ENCODE peak calls at places on chromosomes 13 and 19, in five cellular contexts. One of them, this sample, is unnamed.

GRCh38 chr13:43134896-43135295 is 111.5 kb downstream of the DNAJC15 start:
- DNase-seq in A549: no peak
- DNase-seq in HepG2: no peak
- DNase-seq in H1: no peak
- DNase-seq in K562: no peak
- DNase-seq in this sample: no peak

GRCh38 chr13:33352520-33352919 is 67.0 kb upstream of the STARD13 start:
- DNase-seq in A549: no peak
- DNase-seq in HepG2: no peak
- DNase-seq in H1: no peak
- DNase-seq in K562: no peak
- DNase-seq in this sample: no peak

GRCh38 chr19:6774821-6775707 is 2.6 kb downstream of the VAV1 start:
- DNase-seq in A549: no peak
- DNase-seq in HepG2: no peak
- DNase-seq in H1: no peak
- DNase-seq in K562: no peak
- DNase-seq in this sample: no peak

GRCh38 chr13:51848674-51849073 is 3.7 kb upstream of the TMEM272 start:
- DNase-seq in A549: no peak
- DNase-seq in HepG2: peak
- DNase-seq in H1: no peak
- DNase-seq in K562: no peak
- DNase-seq in this sample: peak

GRCh38 chr19:52214241-52214640 is 24.4 kb downstream of the PPP2R1A start:
- DNase-seq in A549: no peak
- DNase-seq in HepG2: no peak
- DNase-seq in H1: no peak
- DNase-seq in K562: no peak
- DNase-seq in this sample: peak

GRCh38 chr19:12833747-12834417 is 497 bp downstream of the RTBDN start:
- DNase-seq in A549: no peak
- DNase-seq in HepG2: no peak
- DNase-seq in H1: peak
- DNase-seq in K562: peak
- DNase-seq in this sample: no peak

GRCh38 chr13:88107486-88108044 is 436.4 kb downstream of the SLITRK5 start:
- DNase-seq in A549: no peak
- DNase-seq in HepG2: no peak
- DNase-seq in H1: no peak
- DNase-seq in K562: no peak
- DNase-seq in this sample: no peak

GRCh38 chr13:111241006-111241755 is 79.3 kb upstream of the TEX29 start:
- DNase-seq in A549: no peak
- DNase-seq in HepG2: no peak
- DNase-seq in H1: peak
- DNase-seq in K562: no peak
- DNase-seq in this sample: no peak

GRCh38 chr19:7871530-7872305 is 2.5 kb downstream of the PRR36 start:
- DNase-seq in A549: peak
- DNase-seq in HepG2: peak
- DNase-seq in H1: peak
- DNase-seq in K562: peak
- DNase-seq in this sample: peak

GRCh38 chr13:73173160-73173905 is 114.5 kb downstream of the KLF5 start:
- DNase-seq in A549: no peak
- DNase-seq in HepG2: no peak
- DNase-seq in H1: no peak
- DNase-seq in K562: no peak
- DNase-seq in this sample: no peak

GRCh38 chr13:106178816-106179215 is 356.6 kb downstream of the EFNB2 start:
- DNase-seq in A549: no peak
- DNase-seq in HepG2: no peak
- DNase-seq in H1: no peak
- DNase-seq in K562: no peak
- DNase-seq in this sample: no peak

GRCh38 chr19:10333758-10334339 is 520 bp upstream of the RAVER1 start:
- DNase-seq in A549: no peak
- DNase-seq in HepG2: no peak
- DNase-seq in H1: peak
- DNase-seq in K562: no peak
- DNase-seq in this sample: no peak

GRCh38 chr13:34322416-34323074 is 504.6 kb downstream of the RFC3 start:
- DNase-seq in A549: no peak
- DNase-seq in HepG2: no peak
- DNase-seq in H1: no peak
- DNase-seq in K562: no peak
- DNase-seq in this sample: no peak

GRCh38 chr19:3670258-3670795 is 29.9 kb downstream of the PIP5K1C start:
- DNase-seq in A549: peak
- DNase-seq in HepG2: no peak
- DNase-seq in H1: no peak
- DNase-seq in K562: peak
- DNase-seq in this sample: peak

GRCh38 chr13:112106467-112107141 is 39.7 kb downstream of the SOX1 start:
- DNase-seq in A549: no peak
- DNase-seq in HepG2: peak
- DNase-seq in H1: no peak
- DNase-seq in K562: no peak
- DNase-seq in this sample: no peak

GRCh38 chr13:108227651-108228272 is 9.6 kb downstream of the ABHD13 start:
- DNase-seq in A549: peak
- DNase-seq in HepG2: peak
- DNase-seq in H1: no peak
- DNase-seq in K562: no peak
- DNase-seq in this sample: peak

GRCh38 chr19:51020988-51021651 is 1.6 kb upstream of the KLK10 start:
- DNase-seq in A549: peak
- DNase-seq in HepG2: peak
- DNase-seq in H1: no peak
- DNase-seq in K562: peak
- DNase-seq in this sample: peak

GRCh38 chr19:13155472-13156284 is 5.5 kb downstream of the IER2 start:
- DNase-seq in A549: peak
- DNase-seq in HepG2: peak
- DNase-seq in H1: peak
- DNase-seq in K562: peak
- DNase-seq in this sample: peak

GRCh38 chr13:23289917-23290357 is 109.2 kb downstream of the SGCG start:
- DNase-seq in A549: peak
- DNase-seq in HepG2: no peak
- DNase-seq in H1: no peak
- DNase-seq in K562: no peak
- DNase-seq in this sample: peak

GRCh38 chr13:106232680-106233079 is 302.8 kb downstream of the EFNB2 start:
- DNase-seq in A549: no peak
- DNase-seq in HepG2: no peak
- DNase-seq in H1: no peak
- DNase-seq in K562: no peak
- DNase-seq in this sample: no peak

GRCh38 chr19:7738023-7738422 is 6.1 kb upstream of the CLEC4G start:
- DNase-seq in A549: no peak
- DNase-seq in HepG2: no peak
- DNase-seq in H1: no peak
- DNase-seq in K562: no peak
- DNase-seq in this sample: no peak

GRCh38 chr13:24254151-24254810 is 55.1 kb upstream of the C1QTNF9 start:
- DNase-seq in A549: no peak
- DNase-seq in HepG2: no peak
- DNase-seq in H1: no peak
- DNase-seq in K562: no peak
- DNase-seq in this sample: no peak

GRCh38 chr19:46303702-46304397 is 7.0 kb downstream of the HIF3A start:
- DNase-seq in A549: peak
- DNase-seq in HepG2: no peak
- DNase-seq in H1: peak
- DNase-seq in K562: peak
- DNase-seq in this sample: no peak

GRCh38 chr13:110265682-110266430 is 41.1 kb downstream of the COL4A1 start:
- DNase-seq in A549: no peak
- DNase-seq in HepG2: no peak
- DNase-seq in H1: peak
- DNase-seq in K562: no peak
- DNase-seq in this sample: no peak

GRCh38 chr13:102351486-102351885 is 50.4 kb downstream of the FGF14 start:
- DNase-seq in A549: no peak
- DNase-seq in HepG2: no peak
- DNase-seq in H1: no peak
- DNase-seq in K562: no peak
- DNase-seq in this sample: no peak

GRCh38 chr13:44576396-44577235 is 486 bp upstream of the TSC22D1 start:
- DNase-seq in A549: no peak
- DNase-seq in HepG2: no peak
- DNase-seq in H1: no peak
- DNase-seq in K562: peak
- DNase-seq in this sample: no peak

GRCh38 chr19:54159352-54160181 is at the start of gene LENG1:
- DNase-seq in A549: peak
- DNase-seq in HepG2: peak
- DNase-seq in H1: peak
- DNase-seq in K562: peak
- DNase-seq in this sample: peak
- TF ChIP-seq POLR2A in A549: peak
- TF ChIP-seq POLR2A in HepG2: peak
- TF ChIP-seq POLR2A in H1: peak
- TF ChIP-seq POLR2A in K562: peak
- TF ChIP-seq POLR2A in this sample: peak

DNA sequence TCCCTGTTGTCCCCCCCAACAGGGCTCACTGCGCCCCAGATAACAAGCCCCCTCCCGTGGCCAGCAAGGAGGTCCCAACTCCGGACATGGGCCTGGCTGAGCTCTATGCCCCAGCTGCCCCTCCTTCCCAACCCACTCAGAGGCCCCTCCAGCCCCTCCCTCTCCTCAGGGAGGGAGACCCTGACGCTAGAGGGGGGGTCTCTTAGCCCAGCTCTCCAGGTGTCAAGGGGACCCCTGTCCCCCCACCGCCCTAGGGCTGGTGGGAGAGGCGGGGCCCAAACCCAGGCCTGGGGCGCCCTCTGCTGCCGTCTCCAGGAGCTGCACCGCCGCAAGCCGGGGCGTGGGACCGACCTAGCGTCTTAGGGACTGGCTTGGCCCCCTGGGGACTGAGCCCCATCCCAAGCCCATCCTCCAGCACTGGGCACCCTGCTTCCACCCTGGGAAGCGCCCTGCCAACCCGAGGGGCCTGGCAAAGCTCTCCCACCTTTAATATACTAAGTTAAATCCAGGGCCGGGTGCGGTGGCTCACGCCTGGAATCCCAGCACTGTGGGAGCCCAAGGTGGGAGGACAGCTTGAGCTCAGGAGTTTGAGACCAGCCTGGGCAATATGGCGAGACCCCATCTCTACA is 1.4 kb downstream of the GRIN3B start:
- DNase-seq in A549: peak
- DNase-seq in HepG2: no peak
- DNase-seq in H1: peak
- DNase-seq in K562: peak
- DNase-seq in this sample: no peak
- TF ChIP-seq MAFK in A549: no peak
- TF ChIP-seq MAFK in HepG2: no peak
- TF ChIP-seq MAFK in H1: no peak
- TF ChIP-seq MAFK in K562: no peak
- TF ChIP-seq MAFK in this sample: no peak

GRCh38 chr19:48890551-48890950 is 8.0 kb downstream of the TULP2 start:
- DNase-seq in A549: no peak
- DNase-seq in HepG2: no peak
- DNase-seq in H1: no peak
- DNase-seq in K562: no peak
- DNase-seq in this sample: no peak

DNA sequence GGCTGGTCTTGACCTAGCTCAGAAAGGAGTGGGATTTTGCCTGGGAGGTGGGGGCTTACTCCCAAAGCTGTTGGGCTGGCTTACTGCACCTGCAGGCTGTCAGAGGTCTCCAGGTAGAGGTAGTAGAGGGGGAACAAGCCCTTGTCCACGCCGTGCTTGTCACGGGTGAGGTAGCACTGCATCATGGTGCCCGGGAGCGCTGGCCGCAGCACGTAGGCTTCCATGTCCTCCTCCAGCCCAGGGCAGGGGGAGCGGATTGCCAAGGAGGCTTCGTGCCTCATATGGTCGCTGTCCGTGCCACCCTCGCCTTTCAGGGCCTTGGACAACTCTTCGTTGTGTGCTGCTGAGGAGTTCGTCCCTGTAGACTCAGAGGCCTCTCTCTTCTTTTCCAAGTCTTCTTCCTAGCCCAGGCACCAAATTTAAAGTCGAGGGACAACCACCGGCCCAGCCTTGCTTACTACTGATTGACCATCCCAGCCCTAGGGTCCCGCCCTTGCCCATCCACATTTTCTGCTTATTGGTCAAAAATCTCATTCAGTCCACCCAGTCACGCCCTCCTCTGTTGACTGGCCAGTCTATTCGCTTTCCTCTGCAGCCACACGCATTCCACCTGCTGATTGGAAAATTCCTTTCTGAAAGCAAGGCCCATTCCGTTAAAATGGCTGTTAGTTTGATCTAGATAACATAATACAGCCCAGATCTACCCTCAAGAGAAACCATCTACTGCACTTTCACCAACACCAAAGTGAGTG is 10.5 kb downstream of the TULP2 start:
- DNase-seq in A549: peak
- DNase-seq in HepG2: no peak
- DNase-seq in H1: no peak
- DNase-seq in K562: no peak
- DNase-seq in this sample: no peak
- TF ChIP-seq POLR2A in A549: no peak
- TF ChIP-seq POLR2A in HepG2: no peak
- TF ChIP-seq POLR2A in H1: no peak
- TF ChIP-seq POLR2A in K562: no peak
- TF ChIP-seq POLR2A in this sample: no peak

DNA sequence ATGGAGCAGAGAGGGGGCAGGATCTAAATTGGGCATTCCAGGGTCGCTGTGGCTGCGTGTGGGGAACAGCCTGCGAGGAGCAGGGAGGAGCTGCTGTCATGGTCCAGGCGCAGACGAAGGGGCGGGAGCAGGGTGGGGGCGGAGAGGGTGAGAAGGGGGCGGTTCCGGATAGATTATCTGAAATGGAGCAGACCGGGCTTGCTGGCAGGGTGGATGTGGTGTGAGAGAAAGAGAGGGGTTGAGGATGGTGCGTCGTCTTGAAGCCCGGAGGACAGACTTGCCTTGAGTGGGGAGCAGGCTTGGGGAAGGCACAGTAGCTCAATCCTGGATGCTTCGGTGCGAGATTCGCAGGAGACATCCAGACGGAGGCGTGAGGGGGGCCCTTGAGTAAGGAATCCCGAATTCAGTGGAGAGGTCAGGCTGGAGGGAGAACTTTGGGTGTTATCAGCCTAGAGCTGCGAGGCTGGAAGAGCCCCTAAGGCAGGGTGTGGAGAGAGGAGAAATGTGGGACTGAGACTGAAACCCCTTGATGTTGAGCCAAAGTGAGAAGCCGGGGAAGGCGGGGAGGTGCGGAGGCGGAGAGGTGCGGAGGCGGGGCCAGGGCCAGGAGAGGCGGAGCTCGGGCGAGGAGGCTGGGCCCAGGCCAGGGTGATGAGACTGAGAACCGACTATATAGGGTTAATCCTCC is 40.7 kb downstream of the DPF1 start:
- DNase-seq in A549: no peak
- DNase-seq in HepG2: no peak
- DNase-seq in H1: peak
- DNase-seq in K562: peak
- DNase-seq in this sample: no peak
- TF ChIP-seq MAFK in A549: no peak
- TF ChIP-seq MAFK in HepG2: no peak
- TF ChIP-seq MAFK in H1: no peak
- TF ChIP-seq MAFK in K562: no peak
- TF ChIP-seq MAFK in this sample: no peak

This sample was measured in IMR-90.